ENCODE peak calls at places on chromosomes 7 and 10, in six cellular contexts. G is occipital lobe; F is stimulated activated naive B cell treated with anti-CD40 and anti-IgM and Interleukin-4, amounts not matched to agents 10 μg/mL and 1 μg/mL and 100 μg/mL, for 72 hours; U is stimulated activated effector memory CD8-positive, alpha-beta T cell treated with anti-CD3 and anti-CD28 coated beads, Interleukin-12 subunit alpha, Interleukin-12 subunit beta, amount 100 ng/mL, for 72 hours; T is uterus; X is dermis blood vessel endothelial cell. Y is an unnamed sample.

GRCh38 chr10:101671453-101671852 is 23.5 kb downstream of the FBXW4 start:
- DNase-seq in F (no peak), U (no peak), X (no peak), G (no peak), T (no peak), Y (no peak)

GRCh38 chr10:103111031-103111917 is 81.8 kb downstream of the NT5C2 start:
- DNase-seq in T (no peak), U (no peak), G (no peak), F (no peak), X (no peak), Y (no peak)

GRCh38 chr7:20331231-20331880 is 656 bp downstream of the ITGB8 start:
- DNase-seq in G (peak; percentile 53), F (peak; percentile 40), T (peak; percentile 43), U (peak; percentile 57), X (peak; percentile 46), Y (peak; percentile 22)

GRCh38 chr10:19628767-19629443 is 187.3 kb upstream of the PLXDC2 start:
- DNase-seq in T (no peak), X (no peak), F (no peak), G (no peak), U (no peak), Y (no peak)

GRCh38 chr10:97498841-97499560 is at the start of gene UBTD1:
- DNase-seq in U (no peak), X (peak; percentile 66), F (no peak), T (peak; percentile 63), G (peak; percentile 59), Y (no peak)

GRCh38 chr10:29648114-29648982 is 13.6 kb upstream of the SVIL start:
- DNase-seq in T (no peak), G (no peak), X (peak; percentile 43), F (no peak), U (no peak), Y (no peak)

GRCh38 chr10:120455606-120456005 is 1.4 kb upstream of the PLPP4 start:
- DNase-seq in U (no peak), T (no peak), F (no peak), G (no peak), X (no peak), Y (no peak)

GRCh38 chr10:119281581-119282071 is 74.3 kb downstream of the GRK5 start:
- DNase-seq in F (no peak), G (peak; percentile 11), U (no peak), X (no peak), T (peak; percentile 59), Y (no peak)